ENCODE peak calls at places on chromosomes 3 and 15, in five cellular contexts. E is kidney epithelial cell, O is AG04449, C is GM13976, M is Peyer's patch. D is an unnamed sample.

GRCh38 chr3:57855281-57855680 is 99.2 kb downstream of the SLMAP start:
- DNase-seq in E (peak; percentile 25), M (no peak), C (no peak), O (no peak), D (no peak)

GRCh38 chr3:53009826-53010539 is 35.9 kb downstream of the SFMBT1 start:
- DNase-seq in E (no peak), O (no peak), C (peak; percentile 27), M (no peak), D (no peak)

GRCh38 chr15:63466378-63467192 is 37.8 kb upstream of the USP3 start:
- DNase-seq in C (peak; percentile 83), E (no peak), M (no peak), O (no peak), D (peak; percentile 68)

GRCh38 chr15:29853211-29853987 is 31.1 kb upstream of the TJP1 start:
- DNase-seq in M (no peak), O (no peak), E (no peak), C (no peak), D (no peak)

GRCh38 chr15:101474983-101475382 is 14.5 kb downstream of the PCSK6 start:
- DNase-seq in M (no peak), C (no peak), O (no peak), E (no peak), D (no peak)

GRCh38 chr15:41512512-41513281 is 930 bp downstream of the LTK start:
- DNase-seq in O (no peak), M (peak; percentile 74), E (no peak), C (peak; percentile 59), D (peak; percentile 45)

GRCh38 chr3:128036119-128036518 is 16.1 kb upstream of the SEC61A1 start:
- DNase-seq in O (no peak), E (no peak), C (no peak), M (no peak), D (no peak)

GRCh38 chr3:59251899-59252298 is 202.1 kb upstream of the CFAP20DC start:
- DNase-seq in C (no peak), M (no peak), E (no peak), O (no peak), D (no peak)

GRCh38 chr15:39247574-39247973 is 333.3 kb upstream of the THBS1 start:
- DNase-seq in C (no peak), O (no peak), M (no peak), E (no peak), D (no peak)

GRCh38 chr3:122943828-122944190 is 83.8 kb downstream of the SEMA5B start:
- DNase-seq in O (no peak), E (no peak), M (no peak), C (no peak), D (no peak)

GRCh38 chr3:126356373-126357298 is 572 bp downstream of the KLF15 start:
- DNase-seq in M (no peak), E (no peak), C (no peak), O (no peak), D (no peak)

GRCh38 chr3:99659032-99659431 is 20.6 kb downstream of the COL8A1 start:
- DNase-seq in E (peak; percentile 98), M (no peak), C (no peak), O (peak; percentile 97), D (peak; percentile 21)

GRCh38 chr3:71512000-71512399 is 71.5 kb downstream of the FOXP1 start:
- DNase-seq in C (peak; percentile 20), M (no peak), O (no peak), E (no peak), D (peak; percentile 52)

GRCh38 chr3:15309662-15310335 is 22.6 kb downstream of the SH3BP5 start:
- DNase-seq in O (no peak), M (no peak), E (no peak), C (no peak), D (peak; percentile 41)

GRCh38 chr3:12449889-12450682 is 34.2 kb upstream of the TSEN2 start:
- DNase-seq in M (no peak), C (no peak), E (no peak), O (no peak), D (no peak)

GRCh38 chr3:143975549-143976152 is 4.0 kb downstream of the DIPK2A start:
- DNase-seq in E (no peak), O (no peak), C (no peak), M (no peak), D (no peak)

GRCh38 chr15:96341465-96342142 is 11.1 kb downstream of the NR2F2 start:
- DNase-seq in M (no peak), C (no peak), E (no peak), O (no peak), D (no peak)

GRCh38 chr15:63073497-63074172 is 31.1 kb downstream of the TPM1 start:
- DNase-seq in C (no peak), M (no peak), E (no peak), O (no peak), D (no peak)

GRCh38 chr3:190585771-190586630 is 72.1 kb downstream of the IL1RAP start:
- DNase-seq in O (peak; percentile 66), C (no peak), E (peak; percentile 94), M (no peak), D (peak; percentile 87)

GRCh38 chr3:17800232-17800631 is 57.8 kb upstream of the TBC1D5 start:
- DNase-seq in M (no peak), O (no peak), C (no peak), E (no peak), D (no peak)

GRCh38 chr3:117921411-117921810 is 1113.2 kb downstream of the IGSF11 start:
- DNase-seq in C (no peak), E (no peak), O (no peak), M (no peak), D (no peak)

GRCh38 chr15:79960502-79961217 is 10.3 kb downstream of the BCL2A1 start:
- DNase-seq in M (no peak), C (no peak), E (no peak), O (no peak), D (no peak)

GRCh38 chr3:126056123-126056522 is 27.8 kb downstream of the SLC41A3 start:
- DNase-seq in E (no peak), C (no peak), O (no peak), M (no peak), D (no peak)

GRCh38 chr15:68407141-68407885 is 24.6 kb downstream of the ITGA11 start:
- DNase-seq in O (no peak), E (no peak), M (no peak), C (no peak), D (no peak)

GRCh38 chr3:148902173-148902791 is 37.2 kb downstream of the CPA3 start:
- DNase-seq in E (no peak), M (no peak), C (no peak), O (peak; percentile 65), D (no peak)

GRCh38 chr3:55060921-55061555 is 133.2 kb upstream of the LRTM1 start:
- DNase-seq in M (no peak), E (no peak), O (no peak), C (no peak), D (no peak)

GRCh38 chr3:45026957-45027356 is 854 bp downstream of the CLEC3B start:
- DNase-seq in E (no peak), M (peak; percentile 58), O (no peak), C (no peak), D (no peak)

GRCh38 chr3:99866167-99866810 is 48.6 kb downstream of the CMSS1 start:
- DNase-seq in O (no peak), E (no peak), M (no peak), C (no peak), D (no peak)

GRCh38 chr15:69304176-69304533 is 5.4 kb downstream of the PAQR5 start:
- DNase-seq in C (no peak), E (peak; percentile 88), M (no peak), O (peak; percentile 65), D (no peak)

GRCh38 chr3:126971891-126972351 is 11.0 kb upstream of the PLXNA1 start:
- DNase-seq in E (no peak), O (no peak), M (no peak), C (peak; percentile 40), D (no peak)

GRCh38 chr3:105878061-105878460 is 9.2 kb upstream of the CBLB start:
- DNase-seq in M (no peak), C (no peak), E (peak; percentile 29), O (no peak), D (no peak)
- TF ChIP-seq CTCF in M (no peak), C (no peak), E (no peak), O (no peak), D (no peak)

DNA sequence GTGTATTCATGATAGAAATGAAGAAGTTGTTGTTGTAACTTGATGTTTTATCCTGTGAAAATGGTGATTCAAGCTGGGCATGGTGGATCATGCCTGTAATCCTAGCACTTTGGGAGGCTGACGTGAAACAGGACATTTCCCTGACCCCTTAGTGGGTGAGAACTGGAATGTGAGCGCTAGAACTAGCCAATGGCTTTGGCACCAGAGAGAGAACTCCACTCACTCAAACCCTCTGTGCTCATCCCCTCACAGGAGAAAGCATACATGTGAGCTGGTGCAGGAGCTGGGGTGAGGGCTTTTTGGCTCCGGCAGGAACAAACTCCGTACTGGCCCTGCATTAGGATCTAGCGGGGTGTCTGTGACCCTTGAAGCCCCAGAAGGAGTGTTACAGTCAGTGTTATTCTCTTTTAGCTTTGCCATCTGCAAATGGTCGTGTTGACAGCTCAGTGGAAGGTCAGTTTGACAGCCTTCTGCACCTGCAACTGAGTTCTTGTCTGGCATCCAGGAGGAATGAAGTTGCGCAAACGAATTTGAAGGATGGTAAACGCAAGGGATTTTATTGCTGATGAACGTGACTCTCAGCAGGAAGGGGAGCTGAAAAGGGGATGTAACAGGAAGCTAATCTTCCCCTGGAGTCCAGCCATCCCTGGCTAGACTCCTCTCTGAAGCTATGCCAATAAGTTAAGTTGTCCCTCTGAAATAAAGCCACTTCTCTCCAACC is 1016.6 kb upstream of the CADM2 start:
- DNase-seq in O (no peak), C (no peak), M (no peak), E (no peak), D (no peak)
- TF ChIP-seq CTCF in O (no peak), C (no peak), M (no peak), E (no peak), D (no peak)

GRCh38 chr3:69446402-69447072 is 60.6 kb upstream of the FRMD4B start:
- DNase-seq in E (no peak), M (no peak), C (no peak), O (no peak), D (no peak)

GRCh38 chr3:69454204-69454787 is 68.4 kb upstream of the FRMD4B start:
- DNase-seq in M (no peak), O (no peak), E (no peak), C (no peak), D (no peak)

GRCh38 chr3:69452295-69452694 is 66.4 kb upstream of the FRMD4B start:
- DNase-seq in M (no peak), O (no peak), E (no peak), C (no peak), D (no peak)

GRCh38 chr3:69451594-69451993 is 65.7 kb upstream of the FRMD4B start:
- DNase-seq in C (no peak), E (no peak), M (no peak), O (no peak), D (no peak)
- TF ChIP-seq CTCF in C (no peak), E (peak; percentile 7), M (no peak), O (no peak), D (peak; percentile 20)

DNA sequence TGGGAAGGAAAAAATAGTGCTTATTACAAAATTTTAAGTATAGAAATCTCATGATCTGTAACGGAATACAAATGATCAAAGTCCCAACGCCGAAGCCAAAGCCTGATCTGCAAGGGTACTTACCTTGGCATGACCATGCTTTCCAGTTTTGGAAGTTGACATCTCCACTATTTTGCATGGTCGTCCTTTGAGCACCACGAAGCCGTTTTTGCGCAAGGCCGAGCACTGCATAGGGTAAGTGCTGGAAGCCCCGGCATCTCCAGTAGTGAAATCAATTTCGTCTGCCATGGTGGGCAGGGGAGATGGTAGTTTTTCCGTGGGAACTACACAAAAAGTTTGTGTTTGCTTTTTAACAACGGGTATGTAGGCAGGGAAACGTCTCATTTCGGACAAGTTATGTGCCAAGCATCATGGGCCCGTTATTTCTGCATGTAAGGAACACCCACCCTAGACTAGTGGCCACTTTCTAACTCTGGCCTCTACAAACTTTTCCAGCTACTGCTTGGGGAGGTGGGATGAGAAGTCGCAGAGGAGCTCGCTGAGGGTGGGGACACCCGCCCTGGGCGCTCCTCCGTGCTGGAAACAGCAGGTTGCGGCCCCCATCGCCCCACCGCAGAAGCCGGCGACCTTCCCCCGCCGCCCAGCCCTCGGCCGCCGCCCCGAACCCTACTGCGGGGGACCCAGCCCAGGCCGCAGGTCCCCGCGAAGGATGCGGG is 760 bp downstream of the EIF5A2 start:
- DNase-seq in M (no peak), C (no peak), O (no peak), E (no peak), D (peak; percentile 6)
- TF ChIP-seq CTCF in M (no peak), C (no peak), O (no peak), E (no peak), D (no peak)

D was measured in activated CD8-positive, alpha-beta T cell treated with anti-CD3 and anti-CD28 coated beads for 36 hours.